ENCODE peak calls at places on chromosomes 4 and X, in six cellular contexts. Q is H9, H is glutamatergic neuron, P is fibroblast of mammary gland, M is WTC11, K is esophagus squamous epithelium. A is an unnamed sample.

GRCh38 chr4:102598102-102598758 is 97.1 kb downstream of the NFKB1 start:
- DNase-seq in Q (no peak), M (no peak), P (no peak), K (no peak), H (no peak), A (no peak)

GRCh38 chrX:54564942-54565341 is 34.9 kb downstream of the GNL3L start:
- DNase-seq in Q (no peak), H (no peak), P (no peak), K (no peak), M (no peak), A (no peak)

GRCh38 chr4:87052615-87053014 is 117.8 kb downstream of the AFF1 start:
- DNase-seq in K (no peak), M (no peak), Q (no peak), P (no peak), H (no peak), A (no peak)

GRCh38 chr4:14926368-14926767 is 75.9 kb upstream of the CPEB2 start:
- DNase-seq in P (no peak), K (no peak), M (no peak), H (no peak), Q (no peak), A (no peak)

GRCh38 chrX:43551590-43551989 is 104.5 kb upstream of the MAOA start:
- DNase-seq in M (peak), P (peak), Q (peak), H (no peak), K (no peak), A (no peak)

GRCh38 chr4:175509320-175509719 is 302.7 kb downstream of the GPM6A start:
- DNase-seq in Q (peak), P (peak), M (peak), K (no peak), H (no peak), A (no peak)

GRCh38 chr4:142883433-142883832 is 37.3 kb upstream of the INPP4B start:
- DNase-seq in M (peak), K (no peak), H (no peak), P (peak), Q (no peak), A (no peak)

GRCh38 chrX:150150081-150150779 is 211.9 kb upstream of the EOLA2 start:
- DNase-seq in Q (no peak), M (no peak), K (no peak), P (no peak), H (no peak), A (no peak)

GRCh38 chr4:78312989-78313753 is 238.4 kb upstream of the ANXA3 start:
- DNase-seq in M (no peak), H (no peak), K (no peak), P (no peak), Q (no peak), A (no peak)

GRCh38 chr4:145719752-145720624 is 40.0 kb downstream of the C4orf51 start:
- DNase-seq in K (no peak), H (no peak), M (no peak), P (no peak), Q (no peak), A (no peak)

DNA sequence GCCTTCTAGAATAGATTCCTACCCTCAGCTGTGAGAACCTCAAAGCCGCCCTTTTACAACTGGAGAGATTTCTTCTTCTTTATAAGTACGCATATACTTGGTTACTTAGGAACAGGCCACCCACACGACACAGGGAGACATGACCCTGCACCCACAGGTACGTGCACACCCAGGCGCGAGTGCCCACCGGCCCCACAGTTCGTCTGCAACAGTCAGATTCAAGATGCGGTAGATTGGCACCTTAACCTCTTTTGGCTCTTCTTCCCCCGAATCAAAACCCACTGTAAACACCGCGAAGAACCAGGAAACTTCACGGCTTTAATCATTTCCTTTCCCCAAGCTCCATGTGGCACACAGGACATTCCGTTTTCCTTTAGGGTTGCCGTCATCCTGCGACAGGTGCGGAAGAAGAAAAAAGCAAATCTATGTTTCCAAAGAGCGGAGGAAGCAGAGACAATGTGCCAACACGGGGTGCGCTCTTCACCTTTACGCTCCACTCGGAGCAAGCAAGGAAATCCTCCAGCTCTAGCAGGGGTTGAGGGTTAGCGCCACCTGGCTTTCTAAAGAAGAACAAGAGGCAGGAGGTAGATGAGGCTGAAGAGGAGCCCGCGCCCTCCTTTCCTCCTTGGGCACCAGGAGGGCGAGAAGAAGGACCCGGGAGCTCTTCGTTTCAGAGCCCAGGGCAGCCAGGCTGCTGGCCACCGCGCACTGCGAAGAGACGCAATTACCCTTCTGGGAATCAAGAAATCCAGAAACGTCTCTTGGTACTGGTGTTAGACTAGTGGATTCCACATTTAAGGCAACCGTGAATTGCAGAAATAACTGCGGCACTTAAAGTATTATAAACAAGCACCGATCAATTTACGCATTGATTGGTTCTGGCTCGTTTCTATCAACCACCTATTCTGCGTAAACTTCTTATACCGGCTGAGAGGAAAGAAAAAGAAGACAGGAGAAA is 35.7 kb downstream of the HAND2 start:
- DNase-seq in H (peak), P (peak), Q (peak), K (no peak), M (peak), A (peak)
- TF ChIP-seq CTCF in H (peak), P (peak), Q (peak), K (peak), M (peak), A (peak)

GRCh38 chrX:105701310-105702052 is 120.9 kb upstream of the NRK start:
- DNase-seq in Q (no peak), H (no peak), P (peak), M (no peak), K (no peak), A (no peak)
- TF ChIP-seq CTCF in Q (peak), H (no peak), P (peak), M (no peak), K (no peak), A (peak)

GRCh38 chr4:75544870-75545269 is 11.0 kb upstream of the ODAPH start:
- DNase-seq in Q (no peak), K (no peak), M (no peak), P (no peak), H (no peak), A (no peak)

GRCh38 chr4:75545526-75545925 is 10.3 kb upstream of the ODAPH start:
- DNase-seq in H (no peak), M (no peak), Q (no peak), P (peak), K (no peak), A (no peak)

GRCh38 chr4:75547647-75548387 is 8.0 kb upstream of the ODAPH start:
- DNase-seq in P (peak), M (no peak), H (no peak), K (no peak), Q (no peak), A (no peak)

GRCh38 chr4:75542824-75543223 is 13.0 kb upstream of the ODAPH start:
- DNase-seq in Q (no peak), H (no peak), P (peak), M (no peak), K (no peak), A (no peak)
- TF ChIP-seq CTCF in Q (no peak), H (no peak), P (no peak), M (no peak), K (no peak), A (no peak)

DNA sequence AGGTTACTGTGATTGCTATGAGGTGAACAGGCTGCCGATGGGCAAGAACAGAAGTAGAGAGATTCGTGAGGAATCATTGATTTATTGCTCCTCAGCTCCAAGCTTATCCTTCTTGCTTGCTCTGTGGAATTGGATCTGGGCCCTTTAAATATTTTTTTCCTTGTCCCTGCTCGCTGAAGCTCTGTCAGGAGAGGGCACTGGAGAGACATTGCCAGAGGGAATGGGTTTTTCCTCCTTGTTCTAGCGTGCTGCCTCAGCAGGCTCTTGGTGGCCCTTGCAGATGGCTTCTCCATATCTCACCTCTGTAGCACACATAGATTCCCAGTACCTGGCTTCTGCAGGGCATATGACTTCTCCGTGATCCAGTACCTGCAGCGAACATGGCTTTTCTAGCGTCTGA is 67.4 kb downstream of the CNGA2 start:
- DNase-seq in M (no peak), P (peak), H (no peak), Q (no peak), K (no peak), A (no peak)
- TF ChIP-seq CTCF in M (no peak), P (peak), H (no peak), Q (peak), K (no peak), A (peak)

GRCh38 chr4:96455045-96455720 is 615.3 kb downstream of the PDHA2 start:
- DNase-seq in P (no peak), K (no peak), H (no peak), Q (no peak), M (no peak), A (no peak)
- TF ChIP-seq CTCF in P (no peak), K (no peak), H (no peak), Q (peak), M (no peak), A (no peak)

GRCh38 chrX:103774070-103774642 is 2.5 kb upstream of the PLP1 start:
- DNase-seq in P (peak), Q (peak), H (no peak), K (no peak), M (no peak), A (no peak)
- TF ChIP-seq CTCF in P (peak), Q (no peak), H (no peak), K (no peak), M (no peak), A (peak)

DNA sequence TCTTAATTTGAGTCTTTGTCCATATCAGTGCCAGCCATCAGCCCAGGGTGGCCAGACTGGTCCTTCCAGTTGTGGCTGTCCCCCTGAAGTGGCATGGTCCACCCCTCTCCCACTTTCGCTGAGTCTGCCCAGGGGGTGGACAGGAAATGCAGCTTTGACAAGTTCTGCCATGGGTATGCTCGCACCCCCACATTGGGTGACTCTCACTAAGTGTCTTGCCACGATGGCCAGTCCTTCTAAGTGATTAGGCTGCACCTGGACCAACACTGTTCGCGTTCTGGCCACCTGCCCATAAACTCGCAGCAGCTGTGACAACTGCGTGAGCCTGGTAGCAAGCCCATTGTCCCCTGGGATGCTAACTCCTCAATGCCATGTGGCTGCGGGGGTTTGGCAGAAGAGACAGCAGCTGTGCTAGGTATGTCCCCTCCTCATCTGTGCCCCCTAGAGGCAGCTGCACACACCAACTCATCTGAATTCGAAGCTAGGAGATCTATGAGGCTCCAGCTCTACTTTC is 10.0 kb upstream of the LNX1 start:
- DNase-seq in M (peak), K (no peak), Q (peak), P (no peak), H (peak), A (no peak)
- TF ChIP-seq CTCF in M (peak), K (no peak), Q (peak), P (peak), H (peak), A (peak)

DNA sequence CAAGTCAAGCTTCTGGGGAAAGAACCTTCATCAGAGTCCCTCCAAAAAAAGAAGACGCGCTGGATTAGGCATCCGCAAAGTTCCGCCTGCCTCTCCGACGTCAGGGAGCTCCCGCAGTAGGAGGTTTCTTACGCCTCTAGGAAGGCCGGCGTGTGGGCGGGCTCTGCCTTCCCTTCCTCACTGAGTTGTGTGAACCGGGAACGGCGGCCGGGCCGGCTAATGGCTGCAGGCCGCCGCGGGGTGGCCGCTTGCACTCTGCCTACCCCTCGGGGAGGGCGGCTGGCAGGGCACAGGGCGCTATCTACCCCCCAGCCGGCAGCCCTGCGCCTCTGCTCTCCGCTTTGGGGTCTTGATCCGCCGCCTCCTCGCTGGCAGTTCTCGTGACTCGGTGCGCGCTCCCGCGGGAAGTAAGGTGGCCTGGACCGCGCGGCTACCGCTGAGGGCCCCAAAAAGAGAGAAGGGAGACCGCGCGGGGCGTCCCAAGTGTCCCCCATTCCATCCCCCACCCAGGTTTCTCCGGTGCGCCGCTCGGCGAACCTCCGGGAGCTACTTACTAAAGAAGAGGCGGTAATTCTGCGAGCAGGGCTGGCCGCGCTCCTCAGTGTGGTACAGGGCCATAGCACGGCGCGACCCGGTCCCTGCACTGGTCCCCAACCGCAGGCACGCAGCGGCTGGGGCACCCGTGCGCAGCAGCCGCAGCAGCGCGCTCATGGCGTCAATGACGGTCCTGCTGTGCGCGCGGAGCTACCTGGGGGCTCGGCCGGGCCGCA is at the start of gene PPA2:
- DNase-seq in M (peak), K (peak), Q (peak), P (peak), H (peak), A (no peak)
- TF ChIP-seq CTCF in M (no peak), K (peak), Q (no peak), P (no peak), H (no peak), A (no peak)

A was measured in D721Med.